ENCODE peak calls at places on chromosomes 11 and 22, in four cellular contexts. X, Y, W and M are unnamed samples.
A peak's percentile ranks its signal among the peaks of the same experiment; 100 is the strongest.

GRCh38 chr22:41417622-41418390 is 28.8 kb downstream of the TOB2 start:
- DNase-seq in X (peak; percentile 94), Y (no peak), W (peak; percentile 90), M (peak; percentile 97)

GRCh38 chr11:72606362-72607100 is 67.7 kb downstream of the PDE2A start:
- DNase-seq in X (no peak), Y (no peak), W (no peak), M (no peak)

GRCh38 chr22:26589845-26590524 is at the start of gene TPST2:
- DNase-seq in X (peak; percentile 93), Y (peak; percentile 19), W (peak; percentile 80), M (peak; percentile 92)

GRCh38 chr11:65549088-65549487 is 9.1 kb downstream of the LTBP3 start:
- DNase-seq in X (no peak), Y (no peak), W (no peak), M (no peak)

GRCh38 chr11:11856638-11857037 is 14.9 kb downstream of the USP47 start:
- DNase-seq in X (no peak), Y (no peak), W (no peak), M (no peak)

GRCh38 chr11:78696177-78696576 is 121.5 kb upstream of the NARS2 start:
- DNase-seq in X (no peak), Y (no peak), W (no peak), M (no peak)

GRCh38 chr11:15645201-15645600 is 530.5 kb downstream of the INSC start:
- DNase-seq in X (no peak), Y (no peak), W (no peak), M (no peak)

GRCh38 chr11:134661660-134662059 is 249.6 kb upstream of the B3GAT1 start:
- DNase-seq in X (no peak), Y (no peak), W (no peak), M (peak; percentile 51)

GRCh38 chr11:33151411-33151810 is 9.9 kb downstream of the CSTF3 start:
- DNase-seq in X (no peak), Y (no peak), W (no peak), M (no peak)

GRCh38 chr11:78798567-78799170 is 224.0 kb upstream of the NARS2 start:
- DNase-seq in X (peak; percentile 81), Y (peak; percentile 32), W (peak; percentile 75), M (peak; percentile 88)

GRCh38 chr22:49807129-49807528 is 20.5 kb downstream of the BRD1 start:
- DNase-seq in X (no peak), Y (no peak), W (no peak), M (no peak)

GRCh38 chr11:113014262-113014661 is 53.0 kb downstream of the NCAM1 start:
- DNase-seq in X (no peak), Y (no peak), W (no peak), M (no peak)

GRCh38 chr11:68048681-68049508 is 10.1 kb downstream of the TCIRG1 start:
- DNase-seq in X (peak; percentile 57), Y (no peak), W (no peak), M (no peak)

GRCh38 chr22:33002035-33002434 is 56.1 kb downstream of the SYN3 start:
- DNase-seq in X (no peak), Y (no peak), W (no peak), M (no peak)

GRCh38 chr22:19824197-19825015 is 30.3 kb downstream of the GNB1L start:
- DNase-seq in X (no peak), Y (no peak), W (peak; percentile 43), M (peak; percentile 74)

GRCh38 chr11:495537-495931 is 11.5 kb downstream of the RNH1 start:
- DNase-seq in X (no peak), Y (no peak), W (no peak), M (no peak)

GRCh38 chr11:30861506-30861905 is 275.4 kb upstream of the MPPED2 start:
- DNase-seq in X (no peak), Y (no peak), W (no peak), M (no peak)

GRCh38 chr11:121535122-121535796 is 82.5 kb upstream of the SORL1-AS1 start:
- DNase-seq in X (no peak), Y (no peak), W (no peak), M (no peak)

GRCh38 chr11:26849009-26849408 is 127.1 kb upstream of the SLC5A12 start:
- DNase-seq in X (peak; percentile 57), Y (no peak), W (no peak), M (peak; percentile 82)

GRCh38 chr22:37566329-37566837 is 6.1 kb downstream of the CDC42EP1 start:
- DNase-seq in X (peak; percentile 81), Y (no peak), W (no peak), M (peak; percentile 79)

GRCh38 chr11:4085575-4085974 is 9.0 kb upstream of the RRM1 start:
- DNase-seq in X (no peak), Y (no peak), W (no peak), M (no peak)

GRCh38 chr11:117658809-117659208 is 138.2 kb downstream of the DSCAML1 start:
- DNase-seq in X (no peak), Y (no peak), W (no peak), M (no peak)

GRCh38 chr22:37985751-37986281 is 1.5 kb upstream of the SOX10 start:
- DNase-seq in X (no peak), Y (no peak), W (no peak), M (no peak)

GRCh38 chr11:18769802-18770456 is 21.7 kb downstream of the PTPN5 start:
- DNase-seq in X (no peak), Y (no peak), W (no peak), M (peak; percentile 10)

GRCh38 chr11:15072551-15073143 is 746 bp upstream of the CALCB start:
- DNase-seq in X (no peak), Y (no peak), W (no peak), M (peak; percentile 55)

GRCh38 chr11:92552942-92553341 is 328.3 kb downstream of the FAT3 start:
- DNase-seq in X (no peak), Y (no peak), W (no peak), M (no peak)

GRCh38 chr11:69339916-69340565 is 46.1 kb downstream of the MYEOV start:
- DNase-seq in X (no peak), Y (no peak), W (peak; percentile 19), M (no peak)

GRCh38 chr11:83437939-83438338 is 151.8 kb upstream of the CCDC90B start:
- DNase-seq in X (no peak), Y (no peak), W (no peak), M (no peak)

GRCh38 chr11:101835465-101836063 is 79.2 kb upstream of the CEP126 start:
- DNase-seq in X (no peak), Y (no peak), W (no peak), M (no peak)

GRCh38 chr11:15714641-15715399 is 600.1 kb downstream of the INSC start:
- DNase-seq in X (no peak), Y (no peak), W (no peak), M (no peak)

GRCh38 chr11:38687008-38687407 is 2089.0 kb upstream of the RAG2 start:
- DNase-seq in X (no peak), Y (no peak), W (no peak), M (no peak)

GRCh38 chr22:38460367-38460952 is 5.5 kb upstream of the KCNJ4 start:
- DNase-seq in X (no peak), Y (no peak), W (no peak), M (peak; percentile 29)

GRCh38 chr11:68256331-68256741 is 15.4 kb downstream of the C11orf24 start:
- DNase-seq in X (no peak), Y (no peak), W (no peak), M (no peak)

GRCh38 chr11:107702723-107703122 is 9.1 kb downstream of the SLN start:
- DNase-seq in X (no peak), Y (no peak), W (no peak), M (no peak)

GRCh38 chr11:27553186-27553585 is 46.6 kb upstream of the LIN7C start:
- DNase-seq in X (no peak), Y (no peak), W (no peak), M (no peak)

GRCh38 chr11:133078591-133079179 is 453.6 kb downstream of the OPCML start:
- DNase-seq in X (no peak), Y (peak; percentile 18), W (no peak), M (no peak)